ENCODE peak calls at places on chromosomes 11 and 22, in ten cellular contexts. F is IMR-90; H is endothelial cell of umbilical vein; P is foreskin keratinocyte; L is mammary epithelial cell; B is H9; U is neuronal stem cell; O is naive thymus-derived CD4-positive, alpha-beta T cell; G is ovary; N is body of pancreas. Q is an unnamed sample. For H3K27me3 and H3K4me1, the result is how much of the 10 kb centered on the place peaks cover.

GRCh38 chr11:11229691-11230090 is 123.4 kb downstream of the CSNK2A3 start:
- DNase-seq in F (peak), H (no peak), P (peak), L (peak), B (no peak), U (no peak), O (no peak), G (no peak), N (no peak), Q (no peak)

GRCh38 chr22:37661160-37661924 is 2.8 kb downstream of the PDXP start:
- DNase-seq in F (peak), H (no peak), P (no peak), L (peak), B (no peak), U (no peak), O (no peak), G (peak), N (peak), Q (no peak)

GRCh38 chr11:24781288-24781687 is 284.4 kb downstream of the LUZP2 start:
- DNase-seq in F (no peak), H (peak), P (no peak), L (no peak), B (no peak), U (no peak), O (no peak), G (no peak), N (no peak), Q (no peak)

GRCh38 chr22:29842740-29843139 is 4.7 kb upstream of the ASCC2 start:
- DNase-seq in F (peak), H (peak), P (peak), L (peak), B (no peak), U (no peak), O (no peak), G (no peak), N (peak), Q (peak)

GRCh38 chr11:34651551-34651950 is 30.7 kb downstream of the EHF start:
- DNase-seq in F (peak), H (peak), P (no peak), L (no peak), B (no peak), U (no peak), O (no peak), G (no peak), N (no peak), Q (no peak)

GRCh38 chr22:50305658-50306566 is 1.5 kb downstream of the PLXNB2 start:
- DNase-seq in F (peak), H (peak), P (peak), L (peak), B (no peak), U (no peak), O (no peak), G (peak), N (peak), Q (peak)

GRCh38 chr11:44943696-44944095 is 7.0 kb downstream of the TP53I11 start:
- DNase-seq in F (no peak), H (no peak), P (no peak), L (no peak), B (no peak), U (no peak), O (no peak), G (no peak), N (peak), Q (no peak)

GRCh38 chr11:61280883-61281580 is 14.1 kb downstream of the VWCE start:
- DNase-seq in F (no peak), H (no peak), P (no peak), L (no peak), B (no peak), U (no peak), O (no peak), G (no peak), N (no peak), Q (no peak)

GRCh38 chr11:73974611-73975478 is 7.8 kb downstream of the UCP2 start:
- DNase-seq in F (no peak), H (no peak), P (no peak), L (no peak), B (no peak), U (no peak), O (no peak), G (no peak), N (no peak), Q (no peak)

GRCh38 chr22:33188316-33188715 is 130.1 kb upstream of the SYN3 start:
- DNase-seq in F (no peak), H (no peak), P (peak), L (peak), B (no peak), U (no peak), O (no peak), G (no peak), N (no peak), Q (no peak)

GRCh38 chr22:28094831-28095230 is 175.8 kb upstream of the PITPNB start:
- DNase-seq in F (no peak), H (no peak), P (no peak), L (no peak), B (no peak), U (no peak), O (no peak), G (no peak), N (no peak), Q (no peak)

GRCh38 chr22:19455585-19456370 is 8.3 kb upstream of the C22orf39 start:
- DNase-seq in F (peak), H (peak), P (no peak), L (no peak), B (no peak), U (no peak), O (no peak), G (no peak), N (no peak), Q (no peak)

GRCh38 chr11:134544095-134544815 is 132.2 kb upstream of the B3GAT1 start:
- DNase-seq in F (no peak), H (no peak), P (no peak), L (no peak), B (peak), U (no peak), O (no peak), G (no peak), N (no peak), Q (no peak)

GRCh38 chr22:22394589-22394988 is 114.0 kb downstream of the ZNF280B start:
- DNase-seq in F (no peak), H (no peak), P (no peak), L (no peak), B (no peak), U (no peak), O (no peak), G (no peak), N (no peak), Q (peak)

GRCh38 chr22:22418163-22418549 is 90.4 kb downstream of the ZNF280B start:
- DNase-seq in F (no peak), H (no peak), P (no peak), L (no peak), B (no peak), U (no peak), O (no peak), G (no peak), N (no peak), Q (no peak)

GRCh38 chr22:49923445-49923844 is 5.0 kb downstream of the CRELD2 start:
- DNase-seq in F (peak), H (no peak), P (no peak), L (no peak), B (no peak), U (no peak), O (no peak), G (no peak), N (no peak), Q (no peak)

GRCh38 chr11:78651923-78652602 is 77.4 kb upstream of the NARS2 start:
- DNase-seq in F (no peak), H (no peak), P (no peak), L (no peak), B (no peak), U (no peak), O (no peak), G (no peak), N (no peak), Q (no peak)

GRCh38 chr11:70650075-70650909 is 252.0 kb downstream of the CTTN start:
- DNase-seq in F (peak), H (peak), P (peak), L (peak), B (peak), U (peak), O (no peak), G (peak), N (peak), Q (peak)

GRCh38 chr11:67400251-67400941 is 1.3 kb downstream of the PPP1CA start:
- DNase-seq in F (no peak), H (no peak), P (no peak), L (no peak), B (no peak), U (no peak), O (no peak), G (no peak), N (no peak), Q (peak)

GRCh38 chr11:74000770-74001169 is 8.1 kb downstream of the UCP3 start:
- DNase-seq in F (no peak), H (no peak), P (no peak), L (no peak), B (no peak), U (no peak), O (no peak), G (no peak), N (no peak), Q (no peak)

GRCh38 chr11:115207166-115207591 is 297.0 kb downstream of the CADM1 start:
- DNase-seq in F (no peak), H (no peak), P (no peak), L (no peak), B (no peak), U (no peak), O (no peak), G (no peak), N (no peak), Q (peak)

GRCh38 chr11:88535916-88536547 is 198.5 kb upstream of the CTSC start:
- DNase-seq in F (peak), H (peak), P (peak), L (peak), B (no peak), U (no peak), O (no peak), G (no peak), N (no peak), Q (no peak)

GRCh38 chr22:27990879-27991278 is 71.8 kb upstream of the PITPNB start:
- DNase-seq in F (peak), H (peak), P (no peak), L (no peak), B (peak), U (peak), O (no peak), G (peak), N (peak), Q (peak)

GRCh38 chr11:130180491-130180890 is 20.9 kb downstream of the ST14 start:
- DNase-seq in F (peak), H (no peak), P (peak), L (peak), B (no peak), U (no peak), O (no peak), G (no peak), N (peak), Q (peak)

GRCh38 chr11:63616953-63617352 is 2.7 kb upstream of the PLAAT3 start:
- DNase-seq in F (no peak), H (no peak), P (no peak), L (no peak), B (no peak), U (no peak), O (no peak), G (no peak), N (no peak), Q (no peak)

GRCh38 chr22:45055936-45056335 is 46.1 kb upstream of the PHF21B start:
- DNase-seq in F (no peak), H (no peak), P (no peak), L (no peak), B (no peak), U (no peak), O (no peak), G (no peak), N (no peak), Q (no peak)

DNA sequence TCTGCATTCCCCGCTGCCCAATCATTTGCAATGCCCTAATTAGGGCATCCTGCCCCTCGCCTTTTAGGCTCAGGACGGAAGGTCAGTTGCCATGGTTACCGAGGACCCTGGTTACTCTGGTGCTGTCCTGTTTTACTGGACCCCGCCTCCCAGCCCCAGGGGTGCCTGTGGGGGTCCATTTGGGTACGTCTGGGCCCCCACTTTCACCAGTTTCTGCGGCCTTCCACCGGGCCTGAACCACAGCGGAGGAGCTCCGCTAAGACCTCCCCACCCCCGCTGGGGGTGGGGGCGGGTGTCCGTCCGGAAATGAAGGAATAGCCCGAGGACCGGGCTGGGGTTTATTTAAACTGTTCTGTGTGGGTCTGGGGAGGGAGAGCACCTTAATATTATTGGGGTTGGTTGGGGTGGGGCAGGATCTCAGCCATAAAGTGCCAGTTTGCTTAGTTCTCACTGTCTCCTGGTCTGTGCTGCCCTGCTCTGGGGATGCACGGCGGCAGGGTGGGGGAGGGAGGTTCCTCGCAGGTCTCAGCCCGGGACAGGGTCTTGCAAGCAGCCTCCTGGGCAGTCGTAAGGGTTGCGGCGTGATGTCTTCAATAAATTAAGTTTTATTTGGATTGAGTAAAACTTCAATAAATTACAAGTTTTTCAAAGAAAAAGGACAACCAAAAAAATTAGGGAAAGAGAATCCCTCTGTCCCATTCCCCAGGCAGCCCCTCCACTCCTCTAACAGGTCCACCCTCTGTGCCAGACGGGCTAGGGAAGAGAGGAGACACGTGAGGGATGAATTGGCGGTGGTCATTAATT is 5.3 kb downstream of the PHOX2A start:
- DNase-seq in F (no peak), H (no peak), P (no peak), L (no peak), B (peak), U (no peak), O (no peak), G (no peak), N (no peak), Q (no peak)
- H3K27me3 ChIP-seq in F (under half), H (under half), P (under half), L (under half), B (under half), U (half or more), O (under half), G (under half), N (under half), Q (under half)

GRCh38 chr22:46104170-46104880 is 46.0 kb upstream of the PPARA start:
- DNase-seq in F (no peak), H (no peak), P (no peak), L (peak), B (no peak), U (no peak), O (no peak), G (peak), N (peak), Q (no peak)
- H3K4me1 ChIP-seq in F (under half), H (under half), P (under half), L (half or more), B (under half), U (under half), O (under half), G (half or more), N (half or more), Q (under half)

GRCh38 chr11:17695454-17696441 is 23.6 kb upstream of the MYOD1 start:
- DNase-seq in F (no peak), H (no peak), P (no peak), L (no peak), B (no peak), U (no peak), O (no peak), G (no peak), N (no peak), Q (no peak)

GRCh38 chr11:17696741-17697140 is 22.6 kb upstream of the MYOD1 start:
- DNase-seq in F (no peak), H (no peak), P (no peak), L (no peak), B (no peak), U (no peak), O (no peak), G (no peak), N (no peak), Q (no peak)

GRCh38 chr11:17693531-17693930 is 25.8 kb upstream of the MYOD1 start:
- DNase-seq in F (no peak), H (no peak), P (no peak), L (no peak), B (no peak), U (no peak), O (no peak), G (no peak), N (no peak), Q (no peak)

GRCh38 chr11:17692931-17693330 is 26.4 kb upstream of the MYOD1 start:
- DNase-seq in F (no peak), H (no peak), P (no peak), L (no peak), B (no peak), U (no peak), O (no peak), G (no peak), N (no peak), Q (no peak)

DNA sequence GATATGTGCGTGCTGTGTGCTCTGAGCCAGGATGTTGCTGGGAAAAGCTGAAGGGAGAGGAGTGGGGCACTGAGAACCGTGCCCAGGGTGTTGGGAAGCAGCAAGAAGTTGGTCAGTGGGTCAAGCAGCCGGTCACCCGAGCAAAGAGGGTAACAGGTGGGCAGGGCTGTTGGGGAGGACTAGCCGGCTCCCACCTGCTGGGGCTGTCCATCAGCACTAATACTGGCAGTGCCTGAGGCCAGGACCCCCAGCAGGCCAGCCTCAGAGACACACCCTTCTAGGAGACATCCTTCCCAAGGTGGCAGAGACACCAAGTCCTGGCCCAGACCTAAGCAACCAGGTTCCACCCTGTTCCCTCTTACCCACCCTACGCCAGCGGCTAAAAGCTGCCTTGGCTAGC is 24.7 kb upstream of the MYOD1 start:
- DNase-seq in F (no peak), H (no peak), P (no peak), L (no peak), B (no peak), U (no peak), O (no peak), G (no peak), N (no peak), Q (no peak)
- H3K27me3 ChIP-seq in F (under half), H (under half), P (half or more), L (under half), B (under half), U (under half), O (under half), G (under half), N (under half), Q (under half)

DNA sequence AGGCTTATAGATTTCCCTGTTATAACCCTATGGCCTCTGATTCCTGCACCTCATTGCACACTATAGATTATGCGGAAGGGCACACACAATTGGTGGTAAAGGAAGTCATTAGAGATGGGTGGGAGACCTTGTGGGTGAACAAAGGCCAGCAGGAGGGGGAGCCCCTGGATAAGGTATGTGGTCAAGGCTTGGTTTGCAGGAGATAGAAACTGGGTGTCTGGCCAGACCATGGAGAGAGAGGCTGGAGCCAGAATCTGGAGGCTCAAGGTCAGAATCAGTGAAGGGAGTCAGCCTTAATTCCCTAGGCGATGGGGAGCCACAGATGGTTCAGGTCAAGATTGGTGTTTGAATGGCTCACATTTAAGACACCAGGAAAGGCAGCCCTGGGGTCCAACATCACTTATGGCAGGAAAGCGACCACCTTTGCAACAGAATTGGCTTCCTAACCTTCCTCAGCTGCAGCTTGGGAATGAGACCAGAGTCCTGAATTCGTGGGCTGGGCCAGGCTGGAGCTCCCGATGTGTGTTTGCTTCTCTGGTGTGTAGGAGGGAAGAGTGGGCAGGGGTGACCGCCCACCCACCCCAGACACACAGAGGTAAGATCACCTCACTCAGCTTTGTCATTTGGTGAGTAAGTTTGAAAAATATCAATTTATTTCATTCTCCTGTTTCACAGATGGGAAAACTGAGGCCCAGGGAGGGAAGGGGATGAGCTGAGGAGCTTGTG is 22.7 kb upstream of the SCUBE1 start:
- DNase-seq in F (no peak), H (no peak), P (no peak), L (no peak), B (no peak), U (no peak), O (no peak), G (no peak), N (no peak), Q (no peak)
- H3K4me1 ChIP-seq in F (under half), H (under half), P (under half), L (under half), B (under half), U (under half), O (under half), G (under half), N (under half), Q (under half)

Q was measured in small intestine.